ENCODE peak calls at places on chromosomes 4 and X, in four cellular contexts. M is GM23338, D is fibroblast of lung, T is osteoblast. Q is an unnamed sample. For H3K36me3, the result is how much of the 10 kb centered on the place peaks cover.

GRCh38 chr4:159197885-159198269 is 95.0 kb downstream of the RAPGEF2 start:
- DNase-seq in M (no peak), T (peak), D (no peak), Q (no peak)

GRCh38 chr4:1099270-1099669 is 14.1 kb downstream of the RNF212 start:
- DNase-seq in T (no peak), D (no peak), M (no peak), Q (no peak)

GRCh38 chr4:103443324-103443723 is 245.2 kb upstream of the CENPE start:
- DNase-seq in T (no peak), M (no peak), D (no peak), Q (no peak)

GRCh38 chr4:159444668-159445067 is 341.8 kb downstream of the RAPGEF2 start:
- DNase-seq in T (no peak), M (no peak), D (peak), Q (no peak)

GRCh38 chr4:54167508-54167907 is 61.6 kb upstream of the PDGFRA start:
- DNase-seq in M (no peak), D (no peak), T (no peak), Q (no peak)

GRCh38 chr4:1746265-1746691 is 25.0 kb downstream of the TACC3 start:
- DNase-seq in D (peak), T (peak), M (peak), Q (peak)

GRCh38 chr4:140300271-140300970 is 73.0 kb upstream of the SCOC start:
- DNase-seq in T (peak), D (peak), M (no peak), Q (no peak)

GRCh38 chrX:45803383-45803921 is 602.8 kb upstream of the DIPK2B start:
- DNase-seq in M (no peak), D (peak), T (peak), Q (no peak)

GRCh38 chr4:37421614-37422013 is 177.1 kb downstream of the NWD2 start:
- DNase-seq in D (no peak), M (no peak), T (no peak), Q (no peak)

GRCh38 chr4:151408380-151408629 is 671 bp upstream of the FHIP1A start:
- DNase-seq in D (no peak), T (no peak), M (peak), Q (no peak)

GRCh38 chr4:121053601-121054143 is 18.7 kb downstream of the NDNF start:
- DNase-seq in D (peak), M (no peak), T (no peak), Q (no peak)

GRCh38 chr4:52402582-52402981 is 256.5 kb downstream of the USP46 start:
- DNase-seq in M (no peak), D (no peak), T (no peak), Q (no peak)

GRCh38 chrX:106039920-106040319 is 1.4 kb upstream of the SERPINA7 start:
- DNase-seq in M (peak), D (no peak), T (no peak), Q (peak)

GRCh38 chr4:115272185-115272584 is 158.8 kb upstream of the NDST4 start:
- DNase-seq in T (no peak), D (no peak), M (no peak), Q (no peak)

GRCh38 chr4:52172166-52172565 is 121.1 kb downstream of the SPATA18 start:
- DNase-seq in M (peak), D (no peak), T (no peak), Q (no peak)

GRCh38 chr4:6324999-6325790 is 55.5 kb downstream of the WFS1 start:
- DNase-seq in M (peak), D (peak), T (no peak), Q (no peak)

GRCh38 chr4:82839624-82840023 is 41.0 kb upstream of the SCD5 start:
- DNase-seq in T (no peak), D (peak), M (no peak), Q (no peak)

GRCh38 chrX:104343408-104344129 is 88.8 kb upstream of the ESX1 start:
- DNase-seq in T (no peak), D (peak), M (peak), Q (peak)

GRCh38 chr4:33037464-33037863 is 2317.3 kb downstream of the PCDH7 start:
- DNase-seq in T (no peak), D (no peak), M (no peak), Q (no peak)

GRCh38 chr4:68372588-68372987 is 22.7 kb upstream of the YTHDC1 start:
- DNase-seq in T (no peak), D (peak), M (peak), Q (no peak)

GRCh38 chr4:10200869-10201268 is 84.3 kb upstream of the WDR1 start:
- DNase-seq in T (no peak), M (no peak), D (no peak), Q (no peak)

GRCh38 chr4:72974694-72975487 is 94.6 kb downstream of the COX18 start:
- DNase-seq in D (peak), M (no peak), T (peak), Q (no peak)

GRCh38 chrX:105323951-105324350 is 103.5 kb upstream of the TEX13A start:
- DNase-seq in T (no peak), M (no peak), D (peak), Q (no peak)

GRCh38 chrX:131675596-131676194 is 131.8 kb downstream of the OR13H1 start:
- DNase-seq in D (peak), T (no peak), M (peak), Q (peak)

GRCh38 chrX:70088281-70088680 is 26.0 kb downstream of the OTUD6A start:
- DNase-seq in D (no peak), M (no peak), T (no peak), Q (no peak)

GRCh38 chr4:126268106-126268505 is 953.4 kb downstream of the FAT4 start:
- DNase-seq in D (peak), M (no peak), T (no peak), Q (no peak)

GRCh38 chrX:136999021-136999420 is 34.8 kb downstream of the GPR101 start:
- DNase-seq in M (no peak), D (no peak), T (peak), Q (no peak)

GRCh38 chr4:6582889-6583504 is 8.0 kb downstream of the MAN2B2 start:
- DNase-seq in M (peak), T (peak), D (peak), Q (peak)

GRCh38 chr4:151983854-151984253 is 223.0 kb upstream of the GATB start:
- DNase-seq in T (no peak), M (no peak), D (no peak), Q (no peak)

GRCh38 chr4:180828455-180829018 is 1414.7 kb upstream of the TENM3 start:
- DNase-seq in D (peak), M (peak), T (no peak), Q (peak)

GRCh38 chr4:83071116-83071515 is 36.1 kb downstream of the COPS4 start:
- DNase-seq in T (no peak), M (no peak), D (peak), Q (no peak)

GRCh38 chrX:155880586-155881157 is 473 bp upstream of the VAMP7 start:
- DNase-seq in M (no peak), D (peak), T (no peak), Q (no peak)

GRCh38 chrX:111376897-111377601 is 34.9 kb downstream of the DCX start:
- DNase-seq in M (peak), T (no peak), D (no peak), Q (no peak)

GRCh38 chrX:39145859-39146258 is 344.6 kb downstream of the MID1IP1 start:
- DNase-seq in T (peak), D (no peak), M (no peak), Q (no peak)

GRCh38 chr4:102730968-102731533 is 29.7 kb downstream of the MANBA start:
- DNase-seq in T (no peak), M (peak), D (no peak), Q (no peak)

GRCh38 chr4:186019264-186019663 is 49.7 kb upstream of the TLR3 start:
- DNase-seq in D (no peak), M (no peak), T (no peak), Q (no peak)

GRCh38 chr4:186023975-186024374 is 45.0 kb upstream of the TLR3 start:
- DNase-seq in T (no peak), D (no peak), M (no peak), Q (no peak)

GRCh38 chr4:186020106-186020792 is 48.7 kb upstream of the TLR3 start:
- DNase-seq in D (no peak), M (no peak), T (no peak), Q (no peak)

GRCh38 chr4:186020793-186021407 is 48.1 kb upstream of the TLR3 start:
- DNase-seq in M (no peak), D (peak), T (no peak), Q (no peak)

DNA sequence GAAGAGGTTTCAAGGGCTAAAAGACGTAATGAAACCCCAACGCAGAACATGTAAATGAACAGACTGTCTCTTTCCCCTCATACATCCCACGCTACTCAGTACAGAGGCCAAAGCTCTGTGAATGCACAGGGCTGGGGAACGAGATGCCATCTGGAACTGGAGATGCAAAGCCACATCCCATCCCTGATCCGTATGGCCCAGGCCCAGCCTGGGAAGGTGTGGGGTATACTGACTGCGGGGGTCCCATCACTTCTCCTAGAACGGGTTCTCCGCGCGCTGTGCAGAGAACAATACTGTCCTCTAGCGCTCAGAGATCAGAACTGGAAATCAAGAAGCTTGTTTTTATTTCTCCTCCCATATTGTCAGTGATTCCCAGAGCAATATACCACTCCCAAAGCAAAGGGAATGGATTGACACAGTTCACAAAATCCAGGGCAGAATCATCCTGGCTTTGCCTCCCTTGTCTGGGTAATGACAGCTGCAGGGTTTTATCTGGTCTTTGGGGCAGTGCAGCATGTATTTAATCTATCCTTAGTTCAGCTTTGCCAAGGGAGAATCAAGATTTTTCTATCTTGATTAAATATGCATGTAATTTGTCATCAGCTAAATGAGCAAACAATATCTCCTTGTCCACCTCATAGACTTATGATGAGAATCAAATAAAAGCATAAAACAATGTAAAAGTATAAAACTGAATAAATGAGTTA is 47.3 kb upstream of the TLR3 start:
- DNase-seq in D (peak), T (peak), M (peak), Q (peak)
- TF ChIP-seq CTCF in D (peak), T (peak), M (peak), Q (peak)

GRCh38 chrX:101395789-101396188 is 5.0 kb downstream of the RPL36A start:
- DNase-seq in T (no peak), M (no peak), D (no peak), Q (no peak)

GRCh38 chrX:101394372-101394771 is 3.6 kb downstream of the RPL36A start:
- DNase-seq in M (no peak), T (no peak), D (no peak), Q (no peak)

GRCh38 chrX:101397779-101398178 is 7.0 kb downstream of the RPL36A start:
- DNase-seq in M (peak), T (no peak), D (peak), Q (no peak)

GRCh38 chrX:101399825-101400224 is 7.9 kb downstream of the GLA start:
- DNase-seq in D (no peak), T (no peak), M (no peak), Q (no peak)

GRCh38 chrX:101398694-101399093 is 7.9 kb downstream of the RPL36A start:
- DNase-seq in M (no peak), D (no peak), T (no peak), Q (no peak)
- H3K36me3 ChIP-seq in M (under half), D (under half), T (under half), Q (under half)

GRCh38 chrX:21382715-21383114 is 8.5 kb downstream of the CNKSR2 start:
- DNase-seq in M (no peak), T (no peak), D (no peak), Q (no peak)
- TF ChIP-seq CTCF in M (peak), T (peak), D (no peak), Q (peak)

GRCh38 chrX:122501652-122502051 is 682.4 kb upstream of the GRIA3 start:
- DNase-seq in T (no peak), M (no peak), D (no peak), Q (no peak)

GRCh38 chrX:122504026-122504425 is 680.1 kb upstream of the GRIA3 start:
- DNase-seq in M (no peak), D (peak), T (no peak), Q (no peak)

GRCh38 chrX:122500556-122500955 is 683.5 kb upstream of the GRIA3 start:
- DNase-seq in D (no peak), M (no peak), T (no peak), Q (no peak)
- H3K36me3 ChIP-seq in D (under half), M (under half), T (under half), Q (under half)